ENCODE peak calls at places on chromosome 19, in seven cellular contexts. E is A549, Z is HepG2, B is SK-N-SH, T is HCT116, X is K562, A is GM12878. Q is an unnamed sample. For H3K9me3, the result is how much of the 10 kb centered on the place peaks cover.

GRCh38 chr19:4878491-4878968 is 11.1 kb upstream of the PLIN3 start:
- DNase-seq in A (no peak), X (peak), T (no peak), Z (no peak), E (no peak), B (no peak), Q (no peak)

GRCh38 chr19:4066682-4067395 is at the start of gene ZBTB7A:
- DNase-seq in Z (peak), X (no peak), A (no peak), E (peak), B (peak), T (peak), Q (no peak)

GRCh38 chr19:38653028-38653571 is 5.7 kb downstream of the ACTN4 start:
- DNase-seq in B (no peak), T (no peak), E (peak), A (no peak), X (no peak), Z (peak), Q (no peak)

GRCh38 chr19:42528354-42529247 is at the start of gene CEACAM1:
- DNase-seq in B (no peak), A (no peak), Z (peak), X (no peak), T (no peak), E (no peak), Q (no peak)

GRCh38 chr19:40335855-40336700 is 12.1 kb downstream of the C19orf47 start:
- DNase-seq in Z (no peak), X (no peak), B (no peak), T (no peak), A (no peak), E (no peak), Q (no peak)

GRCh38 chr19:6048348-6048747 is 62.0 kb downstream of the RFX2 start:
- DNase-seq in Z (no peak), T (no peak), E (no peak), B (peak), X (no peak), A (no peak), Q (no peak)

GRCh38 chr19:17680235-17680722 is 7.9 kb downstream of the UNC13A start:
- DNase-seq in E (peak), Z (no peak), A (peak), B (no peak), T (peak), X (peak), Q (no peak)

GRCh38 chr19:6717441-6717971 is 2.9 kb downstream of the C3 start:
- DNase-seq in Z (no peak), B (no peak), X (no peak), A (no peak), E (peak), T (peak), Q (no peak)

GRCh38 chr19:554817-555216 is 11.0 kb downstream of the GZMM start:
- DNase-seq in E (no peak), B (no peak), A (no peak), X (no peak), Z (no peak), T (no peak), Q (no peak)

GRCh38 chr19:3125900-3126524 is 9.8 kb upstream of the GNA15 start:
- DNase-seq in A (no peak), B (peak), X (peak), Z (peak), E (peak), T (peak), Q (peak)

GRCh38 chr19:15631817-15632216 is 8.9 kb upstream of the CYP4F3 start:
- DNase-seq in E (no peak), X (peak), A (peak), B (peak), T (no peak), Z (peak), Q (no peak)

GRCh38 chr19:48854103-48854502 is 14.3 kb downstream of the PLEKHA4 start:
- DNase-seq in A (no peak), B (no peak), T (no peak), E (no peak), X (peak), Z (no peak), Q (no peak)

GRCh38 chr19:51070334-51070886 is 5.5 kb upstream of the KLK13 start:
- DNase-seq in T (no peak), X (no peak), B (no peak), E (no peak), Z (no peak), A (no peak), Q (no peak)

GRCh38 chr19:19171821-19172532 is 1.9 kb upstream of the MEF2B start:
- DNase-seq in X (peak), Z (peak), B (no peak), A (no peak), E (no peak), T (no peak), Q (no peak)

GRCh38 chr19:16876904-16877361 is 11.9 kb upstream of the F2RL3 start:
- DNase-seq in B (no peak), E (no peak), A (no peak), X (no peak), Z (no peak), T (no peak), Q (no peak)

GRCh38 chr19:398719-399118 is 10.2 kb downstream of the C2CD4C start:
- DNase-seq in T (no peak), B (no peak), Z (no peak), A (no peak), X (no peak), E (no peak), Q (no peak)

GRCh38 chr19:21482863-21483276 is 22.5 kb upstream of the ZNF429 start:
- DNase-seq in B (peak), Z (peak), T (peak), X (peak), E (peak), A (no peak), Q (no peak)

GRCh38 chr19:343941-344624 is 513 bp downstream of the MIER2 start:
- DNase-seq in T (no peak), B (peak), A (no peak), Z (no peak), E (no peak), X (peak), Q (no peak)

GRCh38 chr19:1417145-1417544 is 9.8 kb downstream of the DAZAP1 start:
- DNase-seq in E (no peak), A (no peak), T (no peak), B (no peak), X (no peak), Z (no peak), Q (no peak)

GRCh38 chr19:28703400-28703956 is 509.5 kb downstream of the UQCRFS1 start:
- DNase-seq in T (no peak), A (no peak), E (no peak), Z (no peak), B (no peak), X (no peak), Q (no peak)

GRCh38 chr19:47510516-47511127 is 4.2 kb downstream of the NAPA start:
- DNase-seq in T (no peak), B (no peak), A (no peak), E (no peak), Z (no peak), X (no peak), Q (no peak)

GRCh38 chr19:35781650-35782049 is 6.3 kb downstream of the ARHGAP33 start:
- DNase-seq in E (no peak), Z (no peak), A (no peak), X (no peak), B (no peak), T (no peak), Q (no peak)

GRCh38 chr19:48348039-48348438 is 15.7 kb downstream of the TMEM143 start:
- DNase-seq in E (no peak), Z (peak), T (no peak), X (no peak), B (no peak), A (no peak), Q (no peak)

GRCh38 chr19:2550431-2551171 is 74.7 kb downstream of the GADD45B start:
- DNase-seq in Z (no peak), X (no peak), T (no peak), B (peak), A (no peak), E (no peak), Q (no peak)

GRCh38 chr19:1856698-1857603 is 6.4 kb downstream of the KLF16 start:
- DNase-seq in T (no peak), A (no peak), B (peak), Z (peak), E (peak), X (peak), Q (no peak)

GRCh38 chr19:50500060-50500752 is 10.8 kb downstream of the JOSD2 start:
- DNase-seq in A (no peak), B (peak), Z (no peak), X (peak), E (peak), T (no peak), Q (no peak)

GRCh38 chr19:3335431-3336350 is 30.7 kb upstream of the NFIC start:
- DNase-seq in B (no peak), T (no peak), Z (no peak), X (no peak), A (no peak), E (no peak), Q (no peak)

GRCh38 chr19:11240008-11240444 is 607 bp downstream of the ANGPTL8 start:
- DNase-seq in X (no peak), Z (peak), B (no peak), E (no peak), A (no peak), T (no peak), Q (no peak)

GRCh38 chr19:48461982-48462655 is 6.7 kb downstream of the KCNJ14 start:
- DNase-seq in B (peak), Z (no peak), T (peak), X (peak), A (no peak), E (peak), Q (no peak)

GRCh38 chr19:4910594-4911273 is 1.4 kb downstream of the UHRF1 start:
- DNase-seq in A (no peak), T (no peak), B (peak), E (peak), X (no peak), Z (no peak), Q (no peak)

GRCh38 chr19:14525729-14526128 is 3.7 kb upstream of the TECR start:
- DNase-seq in A (no peak), B (no peak), T (no peak), X (no peak), Z (no peak), E (no peak), Q (no peak)

GRCh38 chr19:28526042-28526441 is 686.9 kb downstream of the UQCRFS1 start:
- DNase-seq in A (no peak), T (no peak), Z (no peak), E (no peak), B (no peak), X (no peak), Q (no peak)

GRCh38 chr19:6088677-6089063 is 21.6 kb downstream of the RFX2 start:
- DNase-seq in T (no peak), Z (no peak), B (no peak), A (no peak), E (no peak), X (no peak), Q (no peak)

GRCh38 chr19:4186087-4186993 is 3.9 kb downstream of the ANKRD24 start:
- DNase-seq in E (peak), X (peak), B (peak), T (peak), A (no peak), Z (peak), Q (no peak)

GRCh38 chr19:7535993-7536685 is 622 bp downstream of the PNPLA6 start:
- DNase-seq in X (no peak), T (no peak), B (no peak), A (no peak), E (no peak), Z (no peak), Q (no peak)

GRCh38 chr19:8259142-8259921 is 48.8 kb downstream of the CD320 start:
- DNase-seq in T (no peak), B (no peak), A (no peak), X (no peak), Z (no peak), E (no peak), Q (no peak)

GRCh38 chr19:19606021-19606420 is 12.5 kb downstream of the PBX4 start:
- DNase-seq in A (no peak), E (peak), Z (no peak), T (peak), X (no peak), B (no peak), Q (no peak)

GRCh38 chr19:14149509-14149994 is 13.2 kb upstream of the ASF1B start:
- DNase-seq in X (no peak), A (no peak), E (no peak), Z (no peak), T (no peak), B (peak), Q (no peak)

DNA sequence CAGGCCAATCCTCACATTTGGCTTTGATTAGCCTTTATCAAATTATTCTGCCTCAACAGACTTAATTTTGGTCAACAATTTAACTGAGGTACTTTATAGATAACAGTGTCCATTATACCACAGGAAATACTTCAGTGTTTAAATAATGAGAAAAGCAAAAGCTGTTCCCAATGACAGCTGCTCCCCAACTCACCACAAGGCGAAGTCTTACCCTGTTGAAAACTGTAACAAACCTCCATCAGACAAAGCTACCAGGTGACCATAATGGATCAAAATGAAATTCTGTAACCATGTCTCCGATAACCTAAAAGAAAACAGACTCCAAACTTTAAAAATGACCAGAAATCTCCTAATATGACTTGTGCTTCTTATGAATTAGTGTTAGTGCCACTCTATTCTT is 50.3 kb downstream of the ZNF44 start:
- DNase-seq in A (no peak), E (no peak), X (no peak), B (no peak), Z (peak), T (no peak), Q (no peak)
- TF ChIP-seq CTCF in A (no peak), E (no peak), X (no peak), B (no peak), Z (peak), T (no peak), Q (no peak)

GRCh38 chr19:54817670-54818536 is 1.6 kb downstream of the KIR3DL1 start:
- DNase-seq in E (no peak), Z (no peak), T (no peak), X (no peak), B (no peak), A (no peak), Q (no peak)
- H3K9me3 ChIP-seq in E (under half), Z (under half), T (under half), X (under half), B (under half), A (under half), Q (under half)

DNA sequence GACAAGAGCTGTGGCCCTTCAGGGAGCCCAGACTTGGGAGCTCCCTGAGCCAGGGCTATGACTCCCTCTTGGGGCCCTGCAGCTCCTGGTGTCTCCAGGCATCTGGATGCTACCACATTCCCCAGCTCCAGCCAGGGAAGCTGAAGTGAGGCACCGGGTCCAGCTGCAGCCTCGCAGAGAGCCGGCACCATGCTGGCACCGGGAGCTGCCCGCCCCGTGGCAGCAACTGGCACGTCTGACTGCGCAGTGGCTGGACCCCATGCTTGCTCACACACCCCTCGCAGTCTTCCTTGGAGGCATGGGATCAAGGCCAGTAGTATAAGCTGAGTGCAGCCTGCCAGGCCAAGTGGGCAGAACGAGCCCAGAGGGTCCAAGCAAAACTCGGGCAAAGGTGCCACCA is 7.4 kb downstream of the IGFL4 start:
- DNase-seq in B (no peak), A (no peak), E (no peak), Z (no peak), X (no peak), T (no peak), Q (no peak)
- TF ChIP-seq REST in B (no peak), A (no peak), E (no peak), Z (no peak), X (no peak), T (no peak), Q (no peak)

GRCh38 chr19:30719189-30719990 is 347.2 kb downstream of the ZNF536 start:
- DNase-seq in B (peak), X (no peak), A (no peak), E (peak), T (no peak), Z (no peak), Q (no peak)
- TF ChIP-seq CTCF in B (no peak), X (no peak), A (no peak), E (peak), T (no peak), Z (peak), Q (no peak)